ENCODE peak calls at places on chromosome 9, in five cellular contexts. E is H1, L is HCT116, P is K562, U is HepG2. Z is an unnamed sample.

GRCh38 chr9:127219533-127219932 is 45.0 kb upstream of the GARNL3 start:
- DNase-seq in E (no peak), L (no peak), P (no peak), U (no peak), Z (no peak)

GRCh38 chr9:35844628-35845301 is 15.7 kb downstream of the TMEM8B start:
- DNase-seq in E (no peak), L (peak), P (no peak), U (no peak), Z (peak)

GRCh38 chr9:80208662-80209061 is 636.9 kb downstream of the TLE4 start:
- DNase-seq in E (no peak), L (no peak), P (no peak), U (no peak), Z (no peak)

GRCh38 chr9:5835808-5836207 is 2.9 kb upstream of the ERMP1 start:
- DNase-seq in E (no peak), L (no peak), P (no peak), U (no peak), Z (no peak)

GRCh38 chr9:104780796-104781395 is 17.0 kb downstream of the NIPSNAP3B start:
- DNase-seq in E (no peak), L (peak), P (no peak), U (no peak), Z (no peak)

GRCh38 chr9:112447283-112447761 is 39.3 kb upstream of the KIAA1958 start:
- DNase-seq in E (no peak), L (no peak), P (no peak), U (no peak), Z (no peak)

GRCh38 chr9:72442212-72442607 is 77.2 kb upstream of the ZFAND5 start:
- DNase-seq in E (no peak), L (peak), P (no peak), U (peak), Z (no peak)

GRCh38 chr9:103397868-103398600 is 402.9 kb downstream of the CYLC2 start:
- DNase-seq in E (peak), L (peak), P (peak), U (peak), Z (no peak)

GRCh38 chr9:100099722-100100042 is 639 bp downstream of the INVS start:
- DNase-seq in E (no peak), L (peak), P (no peak), U (peak), Z (no peak)

GRCh38 chr9:15191358-15191757 is 115.7 kb downstream of the TTC39B start:
- DNase-seq in E (no peak), L (no peak), P (no peak), U (no peak), Z (no peak)

GRCh38 chr9:95494416-95495371 is 22.1 kb downstream of the PTCH1 start:
- DNase-seq in E (no peak), L (no peak), P (no peak), U (no peak), Z (peak)

GRCh38 chr9:106718996-106719395 is 144.0 kb upstream of the ZNF462 start:
- DNase-seq in E (no peak), L (no peak), P (no peak), U (no peak), Z (no peak)

GRCh38 chr9:125993423-125993935 is 246.3 kb downstream of the PBX3 start:
- DNase-seq in E (no peak), L (no peak), P (no peak), U (no peak), Z (no peak)

GRCh38 chr9:96163712-96164111 is 138.3 kb downstream of the HSD17B3 start:
- DNase-seq in E (no peak), L (no peak), P (no peak), U (no peak), Z (no peak)

GRCh38 chr9:35566417-35566816 is 38.6 kb upstream of the TESK1 start:
- DNase-seq in E (no peak), L (no peak), P (peak), U (no peak), Z (no peak)

GRCh38 chr9:97059661-97060060 is 20.7 kb upstream of the CTSV start:
- DNase-seq in E (no peak), L (peak), P (no peak), U (no peak), Z (no peak)

GRCh38 chr9:123422593-123422992 is 66.6 kb downstream of the CRB2 start:
- DNase-seq in E (no peak), L (no peak), P (no peak), U (no peak), Z (no peak)

GRCh38 chr9:26148128-26148527 is 469.9 kb upstream of the TUSC1 start:
- DNase-seq in E (no peak), L (no peak), P (no peak), U (no peak), Z (no peak)

GRCh38 chr9:77710276-77710675 is 62.2 kb upstream of the GNA14 start:
- DNase-seq in E (no peak), L (no peak), P (no peak), U (no peak), Z (no peak)

DNA sequence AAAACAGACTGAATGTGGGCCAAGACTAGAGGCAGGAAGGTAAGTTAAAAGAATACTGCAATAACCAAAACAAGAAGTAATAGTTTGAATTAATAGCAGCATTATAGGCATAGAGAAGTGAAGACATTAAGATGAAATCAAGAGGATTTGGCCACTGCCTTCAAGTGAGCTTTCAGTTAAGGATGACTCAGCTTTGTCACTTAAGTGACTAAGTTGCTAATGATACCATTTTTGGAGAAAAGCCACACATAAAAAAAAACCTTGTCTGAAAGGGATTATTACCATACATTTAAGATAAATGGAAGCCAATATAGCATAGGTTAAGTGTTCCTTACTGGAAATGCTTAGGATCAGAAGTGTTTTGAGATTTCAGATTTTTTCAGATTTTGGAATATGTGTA is 57.0 kb downstream of the ECPAS start:
- DNase-seq in E (no peak), L (peak), P (peak), U (no peak), Z (no peak)
- TF ChIP-seq SP1 in E (no peak), L (no peak), P (no peak), U (no peak), Z (no peak)

GRCh38 chr9:137494104-137494544 is 35.0 kb upstream of the NSMF start:
- DNase-seq in E (no peak), L (no peak), P (peak), U (no peak), Z (no peak)
- TF ChIP-seq POLR2AphosphoS5 in E (no peak), L (no peak), P (no peak), U (no peak), Z (no peak)

GRCh38 chr9:110126986-110127864 is 80.7 kb downstream of the C9orf152 start:
- DNase-seq in E (no peak), L (no peak), P (no peak), U (peak), Z (no peak)

GRCh38 chr9:110125763-110126351 is 82.1 kb downstream of the C9orf152 start:
- DNase-seq in E (no peak), L (no peak), P (no peak), U (no peak), Z (no peak)

GRCh38 chr9:110123364-110124095 is 84.4 kb downstream of the C9orf152 start:
- DNase-seq in E (no peak), L (no peak), P (no peak), U (no peak), Z (no peak)

GRCh38 chr9:110126457-110126856 is 81.5 kb downstream of the C9orf152 start:
- DNase-seq in E (no peak), L (no peak), P (no peak), U (no peak), Z (no peak)

GRCh38 chr9:110125207-110125751 is 82.7 kb downstream of the C9orf152 start:
- DNase-seq in E (peak), L (no peak), P (no peak), U (peak), Z (no peak)
- TF ChIP-seq SP1 in E (no peak), L (no peak), P (no peak), U (no peak), Z (no peak)

GRCh38 chr9:130780865-130781504 is 54.1 kb upstream of the ABL1 start:
- DNase-seq in E (no peak), L (no peak), P (no peak), U (no peak), Z (no peak)
- TF ChIP-seq POLR2AphosphoS5 in E (no peak), L (no peak), P (no peak), U (no peak), Z (no peak)